ENCODE peak calls at places on chromosome 2, in nine cellular contexts. D, I, H, M, G, E, U, A and S are unnamed samples.

GRCh38 chr2:72694715-72695496 is 130.9 kb downstream of the EXOC6B start:
- DNase-seq in M (peak; percentile 75), H (peak; percentile 88), U (no peak), G (peak; percentile 22), A (no peak), E (no peak), I (peak; percentile 28), D (peak; percentile 85), S (no peak)

GRCh38 chr2:187037310-187037709 is 188.3 kb upstream of the ZSWIM2 start:
- DNase-seq in I (no peak), E (peak; percentile 45), U (no peak), M (no peak), G (no peak), H (no peak), D (peak; percentile 10), A (no peak), S (no peak)

GRCh38 chr2:27320958-27321543 is 1.8 kb downstream of the MPV17 start:
- DNase-seq in H (peak; percentile 98), G (peak; percentile 93), I (peak; percentile 91), A (peak; percentile 93), U (no peak), E (peak; percentile 98), D (no peak), M (peak; percentile 68), S (no peak)

GRCh38 chr2:136025057-136025973 is 39.9 kb upstream of the DARS1 start:
- DNase-seq in G (peak; percentile 28), I (peak; percentile 56), E (peak; percentile 77), H (peak; percentile 49), M (peak; percentile 82), D (peak; percentile 91), U (peak; percentile 11), A (no peak), S (peak; percentile 60)

GRCh38 chr2:11409184-11409959 is 56.6 kb downstream of the E2F6 start:
- DNase-seq in E (no peak), U (no peak), M (no peak), I (no peak), A (no peak), D (no peak), H (no peak), G (no peak), S (no peak)

GRCh38 chr2:204871246-204871953 is 326.1 kb downstream of the PARD3B start:
- DNase-seq in D (peak; percentile 66), E (peak; percentile 46), G (no peak), M (no peak), U (no peak), I (no peak), H (peak; percentile 77), A (no peak), S (peak; percentile 41)

GRCh38 chr2:19369341-19369955 is 11.0 kb upstream of the OSR1 start:
- DNase-seq in E (peak; percentile 67), M (no peak), H (peak; percentile 72), D (peak; percentile 57), A (no peak), I (no peak), G (no peak), U (no peak), S (peak; percentile 13)

GRCh38 chr2:23221236-23221635 is 163.7 kb upstream of the KLHL29 start:
- DNase-seq in U (no peak), G (no peak), H (no peak), E (no peak), A (no peak), I (no peak), D (no peak), M (no peak), S (no peak)

GRCh38 chr2:136012315-136012714 is 26.9 kb upstream of the DARS1 start:
- DNase-seq in H (no peak), G (no peak), A (no peak), U (no peak), E (no peak), I (no peak), D (no peak), M (no peak), S (no peak)

GRCh38 chr2:217899231-217900009 is 103.4 kb downstream of the TNS1 start:
- DNase-seq in G (peak; percentile 92), I (peak; percentile 86), A (peak; percentile 97), M (peak; percentile 64), H (peak; percentile 84), D (no peak), E (peak; percentile 78), U (no peak), S (peak; percentile 2)

GRCh38 chr2:241629762-241630435 is 7.1 kb downstream of the THAP4 start:
- DNase-seq in U (no peak), A (no peak), E (no peak), H (peak; percentile 80), M (no peak), D (no peak), G (peak; percentile 80), I (no peak), S (no peak)

GRCh38 chr2:29617351-29617750 is 304.0 kb downstream of the ALK start:
- DNase-seq in U (no peak), H (no peak), I (no peak), G (no peak), D (no peak), M (no peak), A (no peak), E (no peak), S (no peak)

GRCh38 chr2:189517847-189518535 is 62.6 kb downstream of the SLC40A1 start:
- DNase-seq in E (no peak), G (peak; percentile 12), H (peak; percentile 52), D (no peak), A (no peak), U (no peak), I (no peak), M (no peak), S (no peak)

GRCh38 chr2:2755990-2756389 is 424.9 kb upstream of the MYT1L start:
- DNase-seq in U (no peak), G (no peak), A (no peak), D (no peak), H (no peak), M (no peak), I (no peak), E (no peak), S (no peak)

GRCh38 chr2:239533917-239534316 is 133.1 kb upstream of the HDAC4 start:
- DNase-seq in D (no peak), E (no peak), A (no peak), U (no peak), I (peak; percentile 29), G (no peak), M (no peak), H (peak; percentile 12), S (no peak)

GRCh38 chr2:86622409-86622877 is 1.2 kb downstream of the RNF103 start:
- DNase-seq in D (peak; percentile 73), G (peak; percentile 17), A (peak; percentile 23), H (peak; percentile 28), M (peak; percentile 16), E (peak; percentile 37), U (no peak), I (no peak), S (peak; percentile 9)

GRCh38 chr2:168137510-168138180 is 109.8 kb downstream of the STK39 start:
- DNase-seq in M (no peak), I (no peak), A (no peak), H (no peak), D (peak; percentile 0), E (no peak), U (no peak), G (no peak), S (no peak)

GRCh38 chr2:49210191-49210590 is 55.9 kb upstream of the FSHR start:
- DNase-seq in M (no peak), E (no peak), I (no peak), A (no peak), D (peak; percentile 51), H (no peak), G (no peak), U (no peak), S (no peak)

GRCh38 chr2:214226061-214226460 is 184.8 kb upstream of the VWC2L start:
- DNase-seq in E (no peak), I (no peak), G (no peak), H (no peak), U (no peak), A (no peak), D (no peak), M (no peak), S (no peak)

GRCh38 chr2:173644146-173644545 is 289.5 kb downstream of the CDCA7 start:
- DNase-seq in G (peak; percentile 50), D (no peak), M (no peak), I (no peak), E (peak; percentile 74), U (no peak), A (peak; percentile 49), H (peak; percentile 79), S (no peak)

GRCh38 chr2:64943387-64944150 is 45.6 kb upstream of the SLC1A4 start:
- DNase-seq in G (no peak), U (no peak), A (no peak), H (peak; percentile 64), D (no peak), M (peak; percentile 36), E (peak; percentile 95), I (peak; percentile 87), S (no peak)

GRCh38 chr2:233928594-233929351 is 11.6 kb downstream of the TRPM8 start:
- DNase-seq in I (no peak), A (no peak), D (peak; percentile 42), U (no peak), G (no peak), H (peak; percentile 10), M (no peak), E (peak; percentile 31), S (peak; percentile 48)

GRCh38 chr2:43950383-43951008 is 45.3 kb downstream of the LRPPRC start:
- DNase-seq in H (peak; percentile 61), I (no peak), M (no peak), A (peak; percentile 4), E (peak; percentile 56), D (peak; percentile 75), G (peak; percentile 6), U (no peak), S (peak; percentile 14)